ENCODE peak calls at places on chromosomes 11 and 22, in five cellular contexts. O is fibroblast of lung, C is cardiac muscle cell, R is lung, P is H9. A is an unnamed sample.

GRCh38 chr11:106177311-106177710 is 99.8 kb downstream of the AASDHPPT start:
- DNase-seq in O (no peak), C (no peak), R (no peak), P (no peak), A (peak)

GRCh38 chr22:48779661-48780596 is 1047.7 kb downstream of the BRD1 start:
- DNase-seq in O (no peak), C (no peak), R (peak), P (no peak), A (no peak)

GRCh38 chr11:18727499-18728236 is 1.7 kb upstream of the IGSF22 start:
- DNase-seq in O (no peak), C (peak), R (no peak), P (peak), A (peak)

GRCh38 chr11:45045692-45046471 is 95.2 kb upstream of the TP53I11 start:
- DNase-seq in O (peak), C (no peak), R (peak), P (no peak), A (no peak)

GRCh38 chr11:57379732-57380131 is 1.2 kb downstream of the PRG3 start:
- DNase-seq in O (peak), C (peak), R (no peak), P (peak), A (no peak)

GRCh38 chr11:62921573-62922188 is 518 bp upstream of the CHRM1 start:
- DNase-seq in O (no peak), C (no peak), R (no peak), P (no peak), A (no peak)

GRCh38 chr11:2944953-2945756 is 15.9 kb upstream of the PHLDA2 start:
- DNase-seq in O (peak), C (peak), R (peak), P (peak), A (peak)

GRCh38 chr11:128968916-128969315 is 26.2 kb upstream of the TP53AIP1 start:
- DNase-seq in O (no peak), C (no peak), R (no peak), P (no peak), A (no peak)

GRCh38 chr11:12009617-12010321 is 1.3 kb upstream of the DKK3 start:
- DNase-seq in O (no peak), C (no peak), R (no peak), P (no peak), A (no peak)

GRCh38 chr11:128936546-128937275 is 6.0 kb downstream of the TP53AIP1 start:
- DNase-seq in O (no peak), C (peak), R (no peak), P (peak), A (no peak)

GRCh38 chr11:117823294-117823940 is 1.1 kb downstream of the FXYD2 start:
- DNase-seq in O (no peak), C (no peak), R (no peak), P (no peak), A (peak)

GRCh38 chr11:60343094-60343704 is 16.1 kb downstream of the MS4A6E start:
- DNase-seq in O (peak), C (peak), R (no peak), P (no peak), A (no peak)

GRCh38 chr11:74826901-74827300 is 78.3 kb downstream of the RNF169 start:
- DNase-seq in O (no peak), C (no peak), R (no peak), P (no peak), A (no peak)

GRCh38 chr22:27533105-27533504 is 268.5 kb downstream of the MN1 start:
- DNase-seq in O (no peak), C (no peak), R (no peak), P (no peak), A (no peak)

GRCh38 chr11:827146-827860 is 416 bp upstream of the CRACR2B start:
- DNase-seq in O (no peak), C (peak), R (peak), P (peak), A (peak)

GRCh38 chr22:19868773-19869471 is 14.2 kb upstream of the GNB1L start:
- DNase-seq in O (no peak), C (no peak), R (no peak), P (peak), A (no peak)

GRCh38 chr22:26697151-26697550 is 39.8 kb downstream of the MIAT start:
- DNase-seq in O (no peak), C (no peak), R (no peak), P (no peak), A (no peak)

GRCh38 chr11:34783816-34784317 is 132.3 kb downstream of the APIP start:
- DNase-seq in O (no peak), C (no peak), R (no peak), P (no peak), A (no peak)

GRCh38 chr11:124984512-124984854 is 30.5 kb downstream of the CCDC15 start:
- DNase-seq in O (no peak), C (no peak), R (no peak), P (no peak), A (no peak)

GRCh38 chr11:96147913-96148312 is 195.1 kb downstream of the MAML2 start:
- DNase-seq in O (no peak), C (no peak), R (no peak), P (no peak), A (no peak)

GRCh38 chr11:65695459-65696241 is 16.4 kb upstream of the KAT5 start:
- DNase-seq in O (no peak), C (no peak), R (no peak), P (no peak), A (peak)

GRCh38 chr11:655036-655726 is 18.1 kb downstream of the DRD4 start:
- DNase-seq in O (no peak), C (no peak), R (no peak), P (no peak), A (no peak)

GRCh38 chr11:117376517-117376916 is 48.9 kb downstream of the CEP164 start:
- DNase-seq in O (no peak), C (no peak), R (no peak), P (no peak), A (no peak)

GRCh38 chr11:12157241-12157661 is 46.9 kb downstream of the MICAL2 start:
- DNase-seq in O (peak), C (no peak), R (no peak), P (no peak), A (no peak)

GRCh38 chr11:6602096-6602940 is 1.1 kb downstream of the RRP8 start:
- DNase-seq in O (no peak), C (no peak), R (peak), P (no peak), A (no peak)

GRCh38 chr22:27170491-27170890 is 513.1 kb downstream of the MIAT start:
- DNase-seq in O (peak), C (no peak), R (no peak), P (no peak), A (no peak)

GRCh38 chr11:120748485-120748814 is 236.9 kb downstream of the GRIK4 start:
- DNase-seq in O (no peak), C (no peak), R (no peak), P (no peak), A (no peak)

GRCh38 chr22:22168190-22168940 is 76.2 kb upstream of the VPREB1 start:
- DNase-seq in O (peak), C (no peak), R (no peak), P (peak), A (peak)

GRCh38 chr11:121967131-121967689 is 148.8 kb downstream of the BLID start:
- DNase-seq in O (no peak), C (no peak), R (no peak), P (no peak), A (no peak)

GRCh38 chr11:117966908-117967307 is 19.3 kb upstream of the IL10RA start:
- DNase-seq in O (no peak), C (no peak), R (peak), P (no peak), A (no peak)

GRCh38 chr11:119618208-119618909 is 110.6 kb downstream of the NECTIN1 start:
- DNase-seq in O (no peak), C (no peak), R (peak), P (peak), A (no peak)

GRCh38 chr11:42225664-42226063 is 766.2 kb upstream of the LRRC4C start:
- DNase-seq in O (no peak), C (no peak), R (no peak), P (no peak), A (no peak)

GRCh38 chr11:100687032-100687629 is at the start of gene ARHGAP42:
- DNase-seq in O (peak), C (peak), R (peak), P (peak), A (peak)

GRCh38 chr11:692824-693414 is 2.1 kb downstream of the DEAF1 start:
- DNase-seq in O (peak), C (no peak), R (no peak), P (no peak), A (no peak)

GRCh38 chr11:17591293-17591692 is 44.2 kb downstream of the OTOG start:
- DNase-seq in O (no peak), C (no peak), R (no peak), P (peak), A (no peak)

GRCh38 chr11:121524233-121524631 is 71.5 kb upstream of the SORL1-AS1 start:
- DNase-seq in O (no peak), C (peak), R (no peak), P (no peak), A (no peak)

GRCh38 chr11:36155770-36156485 is 133.3 kb downstream of the COMMD9 start:
- DNase-seq in O (peak), C (no peak), R (no peak), P (no peak), A (no peak)
- TF ChIP-seq CTCF in O (no peak), C (peak), R (no peak), P (peak), A (no peak)

DNA sequence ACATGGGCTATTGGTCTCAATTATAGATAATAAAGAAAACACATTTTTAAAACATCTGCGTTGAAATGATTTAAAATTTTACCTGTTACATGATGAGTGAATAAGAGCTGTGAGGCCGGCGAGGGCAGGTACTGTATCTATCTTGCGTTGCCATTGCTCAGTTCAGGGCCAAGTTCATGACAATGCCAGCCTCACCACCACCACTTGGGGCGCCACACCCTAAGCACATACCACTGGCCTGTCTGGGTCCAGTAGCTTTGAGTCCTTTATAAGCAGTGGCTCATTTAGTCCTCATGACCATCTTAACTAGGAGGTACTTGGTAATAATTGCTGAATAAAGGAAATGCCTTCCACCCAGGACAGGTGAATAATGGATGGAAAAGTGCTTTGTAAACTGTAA is 14.5 kb upstream of the MB start:
- DNase-seq in O (peak), C (peak), R (no peak), P (peak), A (no peak)
- TF ChIP-seq CTCF in O (peak), C (peak), R (no peak), P (peak), A (peak)

DNA sequence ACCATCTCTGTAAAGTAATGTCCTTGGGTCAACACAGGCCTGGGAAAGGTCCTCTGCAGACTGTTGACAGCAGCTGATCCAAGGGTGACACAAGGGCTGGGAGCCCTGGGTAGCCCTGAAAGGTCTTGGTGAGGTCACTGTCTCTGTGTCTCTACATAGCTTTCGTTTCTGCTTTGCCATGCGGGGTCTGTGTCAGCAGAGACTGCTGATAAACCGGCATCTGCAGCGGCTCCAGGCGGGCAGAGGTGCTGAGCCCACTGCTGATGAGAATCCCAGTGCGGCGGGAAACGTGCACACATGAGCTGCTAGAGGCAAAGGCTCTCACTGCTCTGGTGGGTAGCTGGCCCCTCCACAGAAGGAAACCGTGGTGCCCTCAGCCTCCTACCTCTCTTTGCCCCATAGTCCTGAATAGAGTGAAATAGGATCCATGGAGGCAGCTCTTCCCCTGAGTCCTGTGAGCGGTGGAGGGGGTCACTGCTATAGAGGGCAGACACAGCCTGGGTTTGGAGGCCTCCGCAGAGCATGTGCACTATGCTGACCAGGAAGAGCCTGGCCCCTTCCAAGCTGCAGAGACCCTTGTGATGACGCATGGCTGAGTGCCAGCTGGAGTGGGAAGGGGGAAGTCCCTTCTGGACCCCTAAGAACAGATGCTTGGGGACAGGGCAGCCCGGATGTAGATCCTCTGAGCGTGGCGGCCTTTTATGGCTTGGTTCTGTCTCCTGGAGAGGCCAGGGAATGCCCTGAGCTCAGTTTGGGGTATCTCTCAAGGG is 17.8 kb upstream of the ST3GAL4 start:
- DNase-seq in O (no peak), C (peak), R (no peak), P (no peak), A (no peak)
- TF ChIP-seq CTCF in O (no peak), C (no peak), R (no peak), P (no peak), A (no peak)

DNA sequence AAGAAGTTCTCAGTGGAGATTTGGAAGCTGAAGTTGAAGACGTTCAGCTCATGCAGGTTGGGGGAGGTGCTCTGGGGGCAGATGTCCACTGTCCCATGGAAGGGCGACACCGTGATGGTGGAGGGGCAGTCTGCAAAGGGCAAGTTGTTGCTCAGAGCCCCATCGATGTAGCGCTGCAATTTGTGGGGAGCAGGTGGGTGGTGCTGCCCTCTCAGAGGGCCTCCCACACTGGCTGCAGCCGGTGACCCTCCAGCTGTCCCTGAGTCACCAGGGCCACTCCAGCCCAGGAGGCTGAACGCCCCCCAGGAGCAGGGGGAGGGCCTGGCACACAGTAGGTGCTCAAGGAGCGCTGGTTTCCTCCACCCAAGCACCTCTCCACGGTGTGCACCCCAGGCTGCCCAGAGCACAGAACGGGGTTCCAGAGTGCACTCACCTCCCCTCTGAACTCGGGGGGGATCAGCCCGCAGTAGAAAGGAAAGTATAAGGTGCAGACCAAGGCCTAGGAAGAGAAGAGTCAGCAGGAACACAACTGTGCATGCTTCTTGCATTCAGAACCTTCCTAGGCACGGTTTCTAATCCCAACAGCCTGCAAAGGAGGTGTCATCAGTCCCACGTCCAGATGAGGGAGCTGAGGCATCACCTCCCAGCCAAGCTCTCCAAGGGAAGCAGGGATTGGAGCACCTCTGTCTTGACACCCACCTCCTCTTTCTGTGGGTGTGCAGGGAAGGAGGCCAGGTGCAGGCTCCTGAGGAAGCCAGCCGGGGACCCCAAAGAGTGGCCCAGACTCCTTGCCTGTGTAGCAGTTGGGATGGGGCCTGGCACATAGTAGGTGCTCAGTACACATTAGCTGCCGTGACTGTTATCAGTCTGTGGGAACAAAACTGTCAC is 2.2 kb downstream of the PNPLA5 start:
- DNase-seq in O (peak), C (no peak), R (no peak), P (no peak), A (peak)
- TF ChIP-seq CTCF in O (peak), C (no peak), R (no peak), P (peak), A (no peak)

DNA sequence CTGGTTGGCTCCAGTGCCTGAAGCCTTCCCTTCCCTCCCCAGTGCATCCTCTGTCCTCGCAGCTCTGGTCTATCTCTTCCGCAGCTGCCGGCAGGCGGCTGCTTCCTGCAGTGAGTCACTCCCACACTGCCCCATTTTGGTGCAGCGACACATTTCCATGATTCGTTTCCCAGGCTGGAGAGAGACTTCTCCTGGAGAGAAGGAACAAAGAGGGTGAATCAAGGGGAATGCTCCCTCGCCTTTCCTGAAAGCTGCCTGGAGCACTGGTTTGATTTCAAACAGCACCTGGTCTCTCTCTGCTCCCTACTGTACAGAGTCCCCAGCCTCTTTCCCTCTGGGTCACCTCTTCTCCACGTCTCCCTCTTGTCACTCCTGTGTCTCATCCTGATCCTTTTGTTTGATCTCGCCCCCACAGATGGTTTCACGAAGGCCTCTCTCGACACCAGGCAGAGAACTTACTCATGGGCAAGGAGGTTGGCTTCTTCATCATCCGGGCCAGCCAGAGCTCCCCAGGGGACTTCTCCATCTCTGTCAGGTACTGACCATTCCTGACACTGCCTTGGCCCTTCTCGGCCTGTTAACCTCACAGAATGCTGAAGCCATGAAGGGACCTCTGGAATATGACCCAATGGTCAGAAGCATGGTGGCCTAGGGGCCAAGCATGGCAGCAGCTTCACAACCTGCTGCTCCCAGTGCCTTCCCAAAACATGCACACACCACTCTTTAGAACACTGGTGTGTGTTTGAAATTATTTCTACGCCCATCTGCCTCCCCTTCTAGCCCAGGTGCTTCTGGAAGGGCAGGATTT is at the start of gene TMA7B:
- DNase-seq in O (peak), C (no peak), R (no peak), P (peak), A (no peak)
- TF ChIP-seq CTCF in O (peak), C (peak), R (no peak), P (peak), A (no peak)

GRCh38 chr11:95135880-95136279 is 46.2 kb downstream of the ENDOD1 start:
- DNase-seq in O (no peak), C (no peak), R (no peak), P (no peak), A (no peak)

GRCh38 chr11:95134491-95134890 is 44.8 kb downstream of the ENDOD1 start:
- DNase-seq in O (peak), C (no peak), R (no peak), P (no peak), A (no peak)

GRCh38 chr11:95135155-95135554 is 45.5 kb downstream of the ENDOD1 start:
- DNase-seq in O (no peak), C (no peak), R (no peak), P (no peak), A (no peak)

GRCh38 chr11:95138448-95138847 is 48.8 kb downstream of the ENDOD1 start:
- DNase-seq in O (peak), C (peak), R (no peak), P (no peak), A (no peak)

DNA sequence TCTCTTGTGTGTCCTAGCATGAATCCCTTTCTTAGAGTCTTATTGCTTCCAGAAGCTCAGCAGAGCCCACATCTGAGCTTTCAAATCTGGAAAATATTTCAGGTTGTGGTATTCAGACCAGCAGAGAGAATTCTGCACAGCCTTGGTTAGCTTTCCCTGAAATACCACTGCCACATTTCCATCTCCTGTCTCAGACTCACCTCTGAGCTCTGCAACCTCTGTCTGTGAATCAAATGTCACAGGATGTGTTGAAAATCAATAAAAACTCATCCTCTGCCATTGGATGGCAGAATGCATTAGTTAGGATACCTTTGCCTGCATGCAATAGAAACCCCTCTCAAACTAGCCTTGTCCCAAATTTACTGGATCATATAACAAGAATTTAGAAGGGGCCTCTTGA is 47.7 kb downstream of the ENDOD1 start:
- DNase-seq in O (no peak), C (no peak), R (no peak), P (no peak), A (no peak)
- TF ChIP-seq CTCF in O (no peak), C (no peak), R (no peak), P (no peak), A (no peak)